ENCODE peak calls at places on chromosome 9, in six cellular contexts. One of them, this sample, is unnamed.

GRCh38 chr9:36997414-36997813 is 36.7 kb downstream of the PAX5 start:
- DNase-seq in IMR-90: peak; percentile 15
- DNase-seq in naive thymus-derived CD4-positive, alpha-beta T cell: no peak
- DNase-seq in heart left ventricle: no peak
- DNase-seq in neuronal stem cell: no peak
- DNase-seq in colonic mucosa: no peak
- DNase-seq in this sample: no peak

GRCh38 chr9:13555516-13555915 is 276.0 kb upstream of the MPDZ start:
- DNase-seq in heart left ventricle: no peak
- DNase-seq in colonic mucosa: no peak
- DNase-seq in IMR-90: no peak
- DNase-seq in neuronal stem cell: no peak
- DNase-seq in naive thymus-derived CD4-positive, alpha-beta T cell: no peak
- DNase-seq in this sample: no peak

GRCh38 chr9:112179816-112180215 is 4.7 kb upstream of the SUSD1 start:
- DNase-seq in naive thymus-derived CD4-positive, alpha-beta T cell: no peak
- DNase-seq in colonic mucosa: no peak
- DNase-seq in heart left ventricle: no peak
- DNase-seq in IMR-90: no peak
- DNase-seq in neuronal stem cell: no peak
- DNase-seq in this sample: no peak

GRCh38 chr9:5793812-5794211 is 39.1 kb downstream of the ERMP1 start:
- DNase-seq in heart left ventricle: no peak
- DNase-seq in naive thymus-derived CD4-positive, alpha-beta T cell: peak; percentile 15
- DNase-seq in neuronal stem cell: no peak
- DNase-seq in IMR-90: no peak
- DNase-seq in colonic mucosa: no peak
- DNase-seq in this sample: no peak

GRCh38 chr9:110578896-110579752 is at the start of gene SVEP1:
- DNase-seq in IMR-90: peak; percentile 77
- DNase-seq in colonic mucosa: no peak
- DNase-seq in neuronal stem cell: peak; percentile 42
- DNase-seq in heart left ventricle: peak; percentile 74
- DNase-seq in naive thymus-derived CD4-positive, alpha-beta T cell: no peak
- DNase-seq in this sample: peak; percentile 51

GRCh38 chr9:710951-711745 is 130.3 kb upstream of the DMRT1 start:
- DNase-seq in IMR-90: no peak
- DNase-seq in heart left ventricle: no peak
- DNase-seq in colonic mucosa: no peak
- DNase-seq in neuronal stem cell: no peak
- DNase-seq in naive thymus-derived CD4-positive, alpha-beta T cell: no peak
- DNase-seq in this sample: no peak

GRCh38 chr9:129550199-129550839 is 70.6 kb downstream of the C9orf50 start:
- DNase-seq in colonic mucosa: peak; percentile 65
- DNase-seq in naive thymus-derived CD4-positive, alpha-beta T cell: no peak
- DNase-seq in heart left ventricle: peak; percentile 89
- DNase-seq in IMR-90: peak; percentile 70
- DNase-seq in neuronal stem cell: no peak
- DNase-seq in this sample: no peak

GRCh38 chr9:120868339-120868675 is 8.7 kb downstream of the PHF19 start:
- DNase-seq in neuronal stem cell: no peak
- DNase-seq in colonic mucosa: no peak
- DNase-seq in IMR-90: peak; percentile 59
- DNase-seq in naive thymus-derived CD4-positive, alpha-beta T cell: no peak
- DNase-seq in heart left ventricle: no peak
- DNase-seq in this sample: no peak

GRCh38 chr9:132114102-132114707 is 34.5 kb upstream of the MED27 start:
- DNase-seq in IMR-90: peak; percentile 60
- DNase-seq in heart left ventricle: peak; percentile 77
- DNase-seq in naive thymus-derived CD4-positive, alpha-beta T cell: peak; percentile 16
- DNase-seq in neuronal stem cell: peak; percentile 76
- DNase-seq in colonic mucosa: peak; percentile 34
- DNase-seq in this sample: no peak

GRCh38 chr9:638152-638551 is 203.3 kb upstream of the DMRT1 start:
- DNase-seq in IMR-90: no peak
- DNase-seq in heart left ventricle: no peak
- DNase-seq in colonic mucosa: no peak
- DNase-seq in naive thymus-derived CD4-positive, alpha-beta T cell: no peak
- DNase-seq in neuronal stem cell: no peak
- DNase-seq in this sample: no peak

GRCh38 chr9:109779711-109780452 is at the start of gene PALM2AKAP2:
- DNase-seq in colonic mucosa: peak; percentile 60
- DNase-seq in neuronal stem cell: peak; percentile 74
- DNase-seq in naive thymus-derived CD4-positive, alpha-beta T cell: no peak
- DNase-seq in heart left ventricle: peak; percentile 86
- DNase-seq in IMR-90: peak; percentile 68
- DNase-seq in this sample: peak; percentile 74

GRCh38 chr9:11928871-11929321 is 764.3 kb upstream of the TYRP1 start:
- DNase-seq in heart left ventricle: peak; percentile 51
- DNase-seq in colonic mucosa: no peak
- DNase-seq in naive thymus-derived CD4-positive, alpha-beta T cell: no peak
- DNase-seq in neuronal stem cell: no peak
- DNase-seq in IMR-90: no peak
- DNase-seq in this sample: no peak

GRCh38 chr9:113598883-113599282 is 135.4 kb downstream of the RGS3 start:
- DNase-seq in colonic mucosa: no peak
- DNase-seq in heart left ventricle: no peak
- DNase-seq in neuronal stem cell: no peak
- DNase-seq in naive thymus-derived CD4-positive, alpha-beta T cell: no peak
- DNase-seq in IMR-90: no peak
- DNase-seq in this sample: no peak

GRCh38 chr9:134601764-134602163 is 39.8 kb upstream of the COL5A1 start:
- DNase-seq in heart left ventricle: no peak
- DNase-seq in naive thymus-derived CD4-positive, alpha-beta T cell: no peak
- DNase-seq in neuronal stem cell: no peak
- DNase-seq in IMR-90: peak; percentile 67
- DNase-seq in colonic mucosa: no peak
- DNase-seq in this sample: no peak

GRCh38 chr9:23677446-23677845 is 148.6 kb downstream of the ELAVL2 start:
- DNase-seq in neuronal stem cell: no peak
- DNase-seq in naive thymus-derived CD4-positive, alpha-beta T cell: no peak
- DNase-seq in colonic mucosa: no peak
- DNase-seq in heart left ventricle: no peak
- DNase-seq in IMR-90: no peak
- DNase-seq in this sample: no peak

GRCh38 chr9:89603629-89604462 is 966 bp upstream of the GADD45G start:
- DNase-seq in colonic mucosa: peak; percentile 91
- DNase-seq in IMR-90: peak; percentile 11
- DNase-seq in naive thymus-derived CD4-positive, alpha-beta T cell: peak; percentile 25
- DNase-seq in neuronal stem cell: peak; percentile 82
- DNase-seq in heart left ventricle: peak; percentile 85
- DNase-seq in this sample: no peak

GRCh38 chr9:90921104-90921503 is 119.5 kb downstream of the SYK start:
- DNase-seq in IMR-90: no peak
- DNase-seq in colonic mucosa: no peak
- DNase-seq in naive thymus-derived CD4-positive, alpha-beta T cell: no peak
- DNase-seq in neuronal stem cell: no peak
- DNase-seq in heart left ventricle: peak; percentile 88
- DNase-seq in this sample: peak; percentile 95

GRCh38 chr9:79609468-79610018 is 37.8 kb downstream of the TLE4 start:
- DNase-seq in colonic mucosa: no peak
- DNase-seq in neuronal stem cell: no peak
- DNase-seq in heart left ventricle: no peak
- DNase-seq in naive thymus-derived CD4-positive, alpha-beta T cell: no peak
- DNase-seq in IMR-90: no peak
- DNase-seq in this sample: no peak

GRCh38 chr9:114288233-114289051 is 34.5 kb upstream of the ORM1 start:
- DNase-seq in heart left ventricle: no peak
- DNase-seq in neuronal stem cell: no peak
- DNase-seq in colonic mucosa: no peak
- DNase-seq in naive thymus-derived CD4-positive, alpha-beta T cell: no peak
- DNase-seq in IMR-90: peak; percentile 86
- DNase-seq in this sample: peak; percentile 69

GRCh38 chr9:22446589-22446949 is at the start of gene DMRTA1:
- DNase-seq in neuronal stem cell: no peak
- DNase-seq in colonic mucosa: peak; percentile 90
- DNase-seq in naive thymus-derived CD4-positive, alpha-beta T cell: no peak
- DNase-seq in IMR-90: peak; percentile 25
- DNase-seq in heart left ventricle: peak; percentile 88
- DNase-seq in this sample: peak; percentile 77

GRCh38 chr9:93268551-93269314 is 84.8 kb downstream of the WNK2 start:
- DNase-seq in heart left ventricle: no peak
- DNase-seq in IMR-90: no peak
- DNase-seq in colonic mucosa: peak; percentile 87
- DNase-seq in neuronal stem cell: no peak
- DNase-seq in naive thymus-derived CD4-positive, alpha-beta T cell: peak; percentile 49
- DNase-seq in this sample: no peak

GRCh38 chr9:101274971-101275670 is 109.7 kb downstream of the BAAT start:
- DNase-seq in heart left ventricle: no peak
- DNase-seq in IMR-90: no peak
- DNase-seq in neuronal stem cell: no peak
- DNase-seq in colonic mucosa: no peak
- DNase-seq in naive thymus-derived CD4-positive, alpha-beta T cell: no peak
- DNase-seq in this sample: no peak

GRCh38 chr9:106058460-106058859 is 364.1 kb downstream of the TMEM38B start:
- DNase-seq in IMR-90: no peak
- DNase-seq in colonic mucosa: no peak
- DNase-seq in heart left ventricle: no peak
- DNase-seq in naive thymus-derived CD4-positive, alpha-beta T cell: no peak
- DNase-seq in neuronal stem cell: no peak
- DNase-seq in this sample: no peak

GRCh38 chr9:106051573-106051972 is 357.2 kb downstream of the TMEM38B start:
- DNase-seq in heart left ventricle: no peak
- DNase-seq in neuronal stem cell: no peak
- DNase-seq in colonic mucosa: no peak
- DNase-seq in IMR-90: no peak
- DNase-seq in naive thymus-derived CD4-positive, alpha-beta T cell: no peak
- DNase-seq in this sample: no peak

GRCh38 chr9:106056328-106056727 is 362.0 kb downstream of the TMEM38B start:
- DNase-seq in IMR-90: no peak
- DNase-seq in neuronal stem cell: no peak
- DNase-seq in heart left ventricle: no peak
- DNase-seq in colonic mucosa: no peak
- DNase-seq in naive thymus-derived CD4-positive, alpha-beta T cell: no peak
- DNase-seq in this sample: no peak

DNA sequence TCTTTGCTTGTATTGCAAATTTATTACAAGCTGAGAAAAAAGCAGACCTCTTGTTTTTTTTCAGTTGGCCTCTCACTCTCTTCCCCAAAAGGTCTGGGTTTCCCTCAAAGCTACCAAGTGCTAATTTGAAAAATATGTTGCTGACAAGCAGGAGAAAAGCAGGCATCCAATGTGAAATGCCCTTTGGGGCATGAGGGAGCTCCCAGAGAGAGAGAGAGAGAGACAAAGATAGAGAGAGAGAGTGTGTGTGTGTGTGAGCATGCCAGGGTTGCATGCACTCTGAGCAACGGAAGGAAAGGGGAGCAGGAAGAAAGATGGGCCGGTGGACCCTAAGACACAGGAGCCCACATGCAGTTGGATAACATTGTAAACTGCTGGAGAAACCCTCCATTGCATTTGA is 358.4 kb downstream of the TMEM38B start:
- DNase-seq in IMR-90: no peak
- DNase-seq in colonic mucosa: no peak
- DNase-seq in heart left ventricle: no peak
- DNase-seq in neuronal stem cell: no peak
- DNase-seq in naive thymus-derived CD4-positive, alpha-beta T cell: no peak
- DNase-seq in this sample: no peak
- H3K4me3 ChIP-seq in IMR-90: no peak overlapping the region
- H3K4me3 ChIP-seq in colonic mucosa: no peak overlapping the region
- H3K4me3 ChIP-seq in heart left ventricle: no peak overlapping the region
- H3K4me3 ChIP-seq in neuronal stem cell: no peak overlapping the region
- H3K4me3 ChIP-seq in naive thymus-derived CD4-positive, alpha-beta T cell: no peak overlapping the region
- H3K4me3 ChIP-seq in this sample: no peak overlapping the region

DNA sequence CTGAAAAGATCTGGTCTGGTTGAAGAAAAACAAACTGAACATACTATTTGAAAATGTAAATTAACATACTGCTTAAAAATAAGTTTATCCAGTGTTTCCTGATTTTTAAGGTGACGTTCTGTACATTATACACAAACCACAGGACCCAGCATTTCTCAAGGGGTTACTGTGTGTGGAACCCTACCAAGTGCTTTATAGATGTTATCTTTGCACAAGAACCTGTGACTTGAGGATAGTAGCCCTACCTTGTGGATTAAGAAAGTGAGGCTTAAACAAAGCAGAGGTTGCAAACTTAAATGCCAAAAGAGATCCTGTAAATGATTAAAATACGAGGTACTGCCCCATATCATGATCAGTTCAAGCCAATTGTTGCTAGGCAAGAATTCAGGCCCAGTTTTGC is 4.7 kb downstream of the KLF9 start:
- DNase-seq in neuronal stem cell: no peak
- DNase-seq in colonic mucosa: no peak
- DNase-seq in heart left ventricle: no peak
- DNase-seq in naive thymus-derived CD4-positive, alpha-beta T cell: no peak
- DNase-seq in IMR-90: no peak
- DNase-seq in this sample: no peak
- H3K4me1 ChIP-seq in neuronal stem cell: peaks cover 18% of the 10 kb centered on the region
- H3K4me1 ChIP-seq in colonic mucosa: peaks cover 4% of the 10 kb centered on the region
- H3K4me1 ChIP-seq in heart left ventricle: peaks cover 53% of the 10 kb centered on the region
- H3K4me1 ChIP-seq in naive thymus-derived CD4-positive, alpha-beta T cell: peaks cover 50% of the 10 kb centered on the region
- H3K4me1 ChIP-seq in IMR-90: peaks cover 24% of the 10 kb centered on the region
- H3K4me1 ChIP-seq in this sample: peaks cover 22% of the 10 kb centered on the region

DNA sequence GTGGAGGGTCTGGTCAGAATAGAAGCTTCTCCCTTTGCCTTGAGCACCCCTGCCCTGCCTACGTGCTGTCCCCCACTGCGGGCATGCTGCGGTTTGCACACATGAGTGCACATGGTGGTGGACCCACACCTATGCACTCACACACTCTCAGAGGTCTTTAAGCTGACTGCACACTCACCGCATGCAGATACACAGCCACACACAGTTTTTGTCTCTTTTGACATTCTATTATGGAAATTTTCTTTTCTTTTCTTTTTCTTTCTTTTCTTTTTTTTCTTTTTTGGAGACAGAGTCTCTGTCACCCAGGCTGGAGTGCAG is 585 bp upstream of the ARID3C start:
- DNase-seq in heart left ventricle: no peak
- DNase-seq in colonic mucosa: no peak
- DNase-seq in IMR-90: no peak
- DNase-seq in naive thymus-derived CD4-positive, alpha-beta T cell: no peak
- DNase-seq in neuronal stem cell: no peak
- DNase-seq in this sample: no peak
- H3K4me3 ChIP-seq in heart left ventricle: no peak overlapping the region
- H3K4me3 ChIP-seq in colonic mucosa: no peak overlapping the region
- H3K4me3 ChIP-seq in IMR-90: no peak overlapping the region
- H3K4me3 ChIP-seq in naive thymus-derived CD4-positive, alpha-beta T cell: peak overlapping the region; percentile 55
- H3K4me3 ChIP-seq in neuronal stem cell: no peak overlapping the region
- H3K4me3 ChIP-seq in this sample: no peak overlapping the region

DNA sequence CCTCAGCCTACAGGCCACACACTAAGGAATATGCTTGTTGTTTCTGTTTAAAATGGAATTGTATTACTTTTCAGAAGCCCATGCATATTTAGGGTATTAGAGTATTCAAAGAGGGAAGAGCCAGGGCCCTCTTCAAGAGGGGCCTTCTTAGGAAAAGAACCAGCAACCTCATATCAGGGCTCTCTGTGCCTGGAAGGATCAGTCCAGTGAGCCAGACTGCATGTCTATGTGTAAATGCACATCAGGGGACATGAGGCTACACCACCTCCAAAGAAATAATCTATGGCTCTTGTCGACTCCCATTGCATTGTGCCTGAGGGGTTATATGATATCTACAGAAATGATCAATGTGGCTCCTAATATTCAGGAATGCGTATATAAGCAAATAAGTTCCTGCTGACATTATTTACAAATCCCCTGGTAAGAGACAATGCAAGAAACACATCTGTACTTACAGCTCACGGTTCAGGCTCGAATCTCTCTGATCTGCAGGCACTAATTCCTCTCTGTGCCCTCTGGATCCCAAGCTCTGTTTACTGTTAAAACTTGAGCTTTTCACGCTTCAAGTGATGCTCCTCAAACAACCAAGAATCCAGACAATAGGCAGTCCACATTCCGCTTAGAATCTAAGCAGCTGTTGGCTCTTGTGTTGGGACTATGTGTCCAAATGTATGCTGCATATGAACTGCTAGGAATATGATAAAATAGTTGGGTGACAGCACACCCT is 150.2 kb upstream of the KLF9 start:
- DNase-seq in heart left ventricle: no peak
- DNase-seq in colonic mucosa: no peak
- DNase-seq in naive thymus-derived CD4-positive, alpha-beta T cell: no peak
- DNase-seq in neuronal stem cell: no peak
- DNase-seq in IMR-90: no peak
- DNase-seq in this sample: no peak
- H3K4me1 ChIP-seq in heart left ventricle: no peaks in the 10 kb centered on the region
- H3K4me1 ChIP-seq in colonic mucosa: no peaks in the 10 kb centered on the region
- H3K4me1 ChIP-seq in naive thymus-derived CD4-positive, alpha-beta T cell: peaks cover 34% of the 10 kb centered on the region
- H3K4me1 ChIP-seq in neuronal stem cell: peaks cover 10% of the 10 kb centered on the region
- H3K4me1 ChIP-seq in IMR-90: peaks cover 24% of the 10 kb centered on the region
- H3K4me1 ChIP-seq in this sample: no peaks in the 10 kb centered on the region